ENCODE peak calls at places on chromosomes 3 and 15, in ten cellular contexts. J, C, F, E, L, V, Z, O, A and P are unnamed samples.

GRCh38 chr15:82952156-82953081 is at the start of gene HOMER2:
- DNase-seq in J (peak; percentile 52), E (peak; percentile 25), F (peak; percentile 92), L (peak; percentile 52), O (no peak), Z (peak; percentile 71), C (peak; percentile 28), A (no peak), V (no peak), P (no peak)

GRCh38 chr3:105140899-105141367 is 225.8 kb upstream of the ALCAM start:
- DNase-seq in V (peak; percentile 46), E (no peak), F (no peak), L (no peak), A (peak; percentile 1), Z (no peak), J (no peak), C (no peak), O (peak; percentile 4), P (no peak)

GRCh38 chr3:174863488-174863887 is 4.4 kb downstream of the NAALADL2 start:
- DNase-seq in V (no peak), Z (no peak), O (no peak), A (no peak), E (no peak), F (no peak), J (no peak), C (no peak), L (no peak), P (no peak)

GRCh38 chr15:57224664-57225063 is 151.6 kb upstream of the CGNL1 start:
- DNase-seq in J (no peak), E (peak; percentile 37), C (no peak), O (peak; percentile 82), F (no peak), A (no peak), Z (no peak), V (peak; percentile 62), L (no peak), P (no peak)

GRCh38 chr3:15056676-15057404 is 8.3 kb downstream of the MRPS25 start:
- DNase-seq in E (no peak), F (no peak), Z (no peak), A (no peak), J (no peak), V (no peak), C (no peak), L (no peak), O (no peak), P (no peak)

GRCh38 chr15:67456677-67457529 is 64.0 kb upstream of the C15orf61 start:
- DNase-seq in F (peak; percentile 85), O (peak; percentile 59), L (peak; percentile 75), Z (peak; percentile 92), E (peak; percentile 64), V (peak; percentile 77), C (peak; percentile 77), J (peak; percentile 76), A (peak; percentile 41), P (peak; percentile 92)

GRCh38 chr15:58190419-58190818 is 52.2 kb downstream of the AQP9 start:
- DNase-seq in F (no peak), O (no peak), E (no peak), V (no peak), J (no peak), A (no peak), C (no peak), Z (no peak), L (no peak), P (no peak)

GRCh38 chr3:178454714-178455113 is 81.5 kb upstream of the KCNMB2 start:
- DNase-seq in Z (no peak), F (no peak), O (peak; percentile 82), C (no peak), E (no peak), J (no peak), V (peak; percentile 39), L (no peak), A (no peak), P (no peak)

GRCh38 chr15:99130765-99131440 is 26.0 kb downstream of the SYNM start:
- DNase-seq in V (no peak), E (no peak), C (no peak), Z (no peak), L (no peak), O (no peak), F (no peak), J (no peak), A (no peak), P (no peak)

GRCh38 chr3:62436785-62437184 is 63.4 kb upstream of the FEZF2 start:
- DNase-seq in E (no peak), Z (no peak), J (no peak), V (no peak), F (no peak), O (no peak), C (no peak), A (no peak), L (no peak), P (no peak)

GRCh38 chr15:70449311-70450141 is 313.8 kb downstream of the UACA start:
- DNase-seq in O (no peak), V (no peak), C (no peak), A (no peak), E (no peak), L (no peak), Z (no peak), F (no peak), J (no peak), P (no peak)

GRCh38 chr3:147656023-147656422 is 246.9 kb downstream of the ZIC1 start:
- DNase-seq in V (no peak), Z (no peak), C (no peak), O (peak; percentile 67), E (no peak), L (no peak), A (no peak), J (no peak), F (no peak), P (no peak)

GRCh38 chr3:12181301-12181700 is 22.6 kb upstream of the TIMP4 start:
- DNase-seq in O (no peak), Z (no peak), C (no peak), L (no peak), E (no peak), V (no peak), A (no peak), F (no peak), J (no peak), P (no peak)

GRCh38 chr3:171454026-171454425 is 6.2 kb downstream of the TNIK start:
- DNase-seq in V (no peak), A (no peak), O (no peak), F (no peak), E (peak; percentile 50), L (no peak), Z (peak; percentile 50), J (no peak), C (no peak), P (no peak)

GRCh38 chr3:113867506-113867905 is 28.9 kb downstream of the GRAMD1C start:
- DNase-seq in J (no peak), O (peak; percentile 75), F (no peak), Z (no peak), A (no peak), C (no peak), L (no peak), V (peak; percentile 87), E (no peak), P (no peak)

GRCh38 chr3:64732570-64732969 is 44.8 kb upstream of the ADAMTS9 start:
- DNase-seq in O (peak; percentile 9), V (peak; percentile 6), C (no peak), Z (no peak), L (no peak), J (no peak), A (peak; percentile 3), E (no peak), F (no peak), P (no peak)

GRCh38 chr3:112424394-112424793 is 74.9 kb downstream of the BTLA start:
- DNase-seq in Z (no peak), L (no peak), C (no peak), F (no peak), J (no peak), V (no peak), E (no peak), O (no peak), A (no peak), P (no peak)

GRCh38 chr15:39312984-39313383 is 267.9 kb upstream of the THBS1 start:
- DNase-seq in E (peak; percentile 4), Z (no peak), C (no peak), J (no peak), F (no peak), L (peak; percentile 10), O (no peak), V (peak; percentile 35), A (no peak), P (peak; percentile 63)

GRCh38 chr3:757711-758110 is 335.1 kb upstream of the CNTN6 start:
- DNase-seq in L (no peak), O (no peak), E (no peak), C (no peak), A (no peak), F (no peak), V (no peak), Z (no peak), J (no peak), P (no peak)

GRCh38 chr3:21417991-21418390 is 333.0 kb downstream of the ZNF385D start:
- DNase-seq in L (no peak), Z (no peak), V (peak; percentile 8), J (no peak), O (peak; percentile 54), C (no peak), E (no peak), A (no peak), F (no peak), P (no peak)

GRCh38 chr3:81295906-81296305 is 465.5 kb downstream of the GBE1 start:
- DNase-seq in J (no peak), V (no peak), F (no peak), C (no peak), E (no peak), A (no peak), Z (no peak), O (no peak), L (no peak), P (no peak)

GRCh38 chr3:98021821-98022220 is 13.3 kb downstream of the GABRR3 start:
- DNase-seq in O (peak; percentile 11), J (no peak), F (no peak), E (no peak), C (no peak), Z (no peak), A (no peak), L (no peak), V (peak; percentile 25), P (no peak)

GRCh38 chr3:189718215-189718614 is 87.0 kb downstream of the TP63 start:
- DNase-seq in A (no peak), C (no peak), O (no peak), Z (no peak), J (no peak), E (no peak), F (no peak), V (no peak), L (no peak), P (no peak)

GRCh38 chr3:64898941-64899340 is 211.1 kb upstream of the ADAMTS9 start:
- DNase-seq in V (peak; percentile 43), E (no peak), J (no peak), C (no peak), O (no peak), L (no peak), A (no peak), F (no peak), Z (no peak), P (no peak)

GRCh38 chr15:60633426-60633968 is 154.6 kb upstream of the ICE2 start:
- DNase-seq in A (no peak), Z (no peak), E (no peak), V (no peak), J (peak; percentile 82), L (no peak), F (peak; percentile 32), C (no peak), O (no peak), P (no peak)

GRCh38 chr15:44009056-44009455 is 182.3 kb downstream of the WDR76 start:
- DNase-seq in L (no peak), F (no peak), A (no peak), O (peak; percentile 46), J (no peak), C (no peak), Z (no peak), E (peak; percentile 44), V (peak; percentile 74), P (no peak)

GRCh38 chr15:85625431-85625830 is 169.3 kb downstream of the KLHL25 start:
- DNase-seq in Z (no peak), O (no peak), F (no peak), L (no peak), E (no peak), A (no peak), V (no peak), C (no peak), J (no peak), P (no peak)

GRCh38 chr3:29955413-29955812 is 651.0 kb upstream of the TGFBR2 start:
- DNase-seq in A (no peak), E (no peak), J (no peak), Z (no peak), L (no peak), V (no peak), F (no peak), C (no peak), O (no peak), P (no peak)